ENCODE peak calls at places on chromosomes 6 and 20, in five cellular contexts. One of them, this sample, is unnamed.

GRCh38 chr6:46677314-46677654 is 10.4 kb upstream of the TDRD6 start:
- DNase-seq in breast epithelium: no peak
- DNase-seq in sigmoid colon: no peak
- DNase-seq in spleen: no peak
- DNase-seq in stomach: no peak
- DNase-seq in this sample: no peak

GRCh38 chr6:87929843-87930288 is 117.8 kb upstream of the SPACA1 start:
- DNase-seq in spleen: peak
- DNase-seq in sigmoid colon: peak
- DNase-seq in breast epithelium: peak
- DNase-seq in stomach: peak
- DNase-seq in this sample: peak

GRCh38 chr6:64224819-64225218 is 589.2 kb downstream of the PHF3 start:
- DNase-seq in sigmoid colon: no peak
- DNase-seq in stomach: no peak
- DNase-seq in spleen: no peak
- DNase-seq in breast epithelium: no peak
- DNase-seq in this sample: no peak

GRCh38 chr20:46114449-46114848 is 3.7 kb upstream of the CD40 start:
- DNase-seq in sigmoid colon: no peak
- DNase-seq in stomach: no peak
- DNase-seq in spleen: no peak
- DNase-seq in breast epithelium: no peak
- DNase-seq in this sample: no peak

GRCh38 chr20:37071481-37071911 is 24.3 kb downstream of the RBL1 start:
- DNase-seq in breast epithelium: no peak
- DNase-seq in stomach: no peak
- DNase-seq in spleen: no peak
- DNase-seq in sigmoid colon: no peak
- DNase-seq in this sample: no peak

GRCh38 chr6:143940011-143940597 is 68.0 kb downstream of the PLAGL1 start:
- DNase-seq in breast epithelium: no peak
- DNase-seq in spleen: no peak
- DNase-seq in sigmoid colon: no peak
- DNase-seq in stomach: peak
- DNase-seq in this sample: peak

GRCh38 chr20:3901028-3901746 is 12.0 kb downstream of the PANK2 start:
- DNase-seq in sigmoid colon: no peak
- DNase-seq in breast epithelium: no peak
- DNase-seq in spleen: no peak
- DNase-seq in stomach: no peak
- DNase-seq in this sample: no peak

GRCh38 chr20:43448748-43449535 is 8.8 kb upstream of the SRSF6 start:
- DNase-seq in sigmoid colon: no peak
- DNase-seq in spleen: no peak
- DNase-seq in breast epithelium: no peak
- DNase-seq in stomach: peak
- DNase-seq in this sample: peak

GRCh38 chr6:163469459-163469858 is 54.9 kb downstream of the QKI start:
- DNase-seq in spleen: no peak
- DNase-seq in stomach: no peak
- DNase-seq in breast epithelium: no peak
- DNase-seq in sigmoid colon: no peak
- DNase-seq in this sample: no peak

GRCh38 chr20:3452127-3452526 is 18.7 kb upstream of the ATRN start:
- DNase-seq in breast epithelium: no peak
- DNase-seq in stomach: no peak
- DNase-seq in sigmoid colon: no peak
- DNase-seq in spleen: no peak
- DNase-seq in this sample: no peak

GRCh38 chr20:57137676-57138075 is 128.8 kb downstream of the BMP7 start:
- DNase-seq in stomach: no peak
- DNase-seq in breast epithelium: no peak
- DNase-seq in spleen: no peak
- DNase-seq in sigmoid colon: no peak
- DNase-seq in this sample: no peak

GRCh38 chr20:24798930-24799705 is 150.0 kb upstream of the CST7 start:
- DNase-seq in sigmoid colon: no peak
- DNase-seq in breast epithelium: no peak
- DNase-seq in spleen: peak
- DNase-seq in stomach: no peak
- DNase-seq in this sample: no peak

GRCh38 chr20:13681248-13682125 is 42.8 kb upstream of the TASP1 start:
- DNase-seq in sigmoid colon: no peak
- DNase-seq in stomach: no peak
- DNase-seq in breast epithelium: no peak
- DNase-seq in spleen: no peak
- DNase-seq in this sample: no peak

GRCh38 chr6:144778773-144779531 is 493.8 kb downstream of the UTRN start:
- DNase-seq in sigmoid colon: no peak
- DNase-seq in stomach: no peak
- DNase-seq in breast epithelium: no peak
- DNase-seq in spleen: no peak
- DNase-seq in this sample: no peak

GRCh38 chr20:38970302-38970701 is 8.2 kb downstream of the DHX35 start:
- DNase-seq in breast epithelium: no peak
- DNase-seq in sigmoid colon: no peak
- DNase-seq in stomach: no peak
- DNase-seq in spleen: no peak
- DNase-seq in this sample: no peak

GRCh38 chr6:55397986-55398385 is 70.7 kb downstream of the GFRAL start:
- DNase-seq in spleen: no peak
- DNase-seq in stomach: no peak
- DNase-seq in sigmoid colon: no peak
- DNase-seq in breast epithelium: no peak
- DNase-seq in this sample: no peak

GRCh38 chr20:13772529-13772928 is 12.2 kb downstream of the ESF1 start:
- DNase-seq in sigmoid colon: no peak
- DNase-seq in breast epithelium: no peak
- DNase-seq in stomach: no peak
- DNase-seq in spleen: no peak
- DNase-seq in this sample: no peak

GRCh38 chr20:19269737-19270325 is 57.4 kb downstream of the SLC24A3 start:
- DNase-seq in stomach: no peak
- DNase-seq in spleen: no peak
- DNase-seq in sigmoid colon: no peak
- DNase-seq in breast epithelium: no peak
- DNase-seq in this sample: no peak

GRCh38 chr6:7143161-7143974 is 35.6 kb downstream of the RREB1 start:
- DNase-seq in spleen: no peak
- DNase-seq in stomach: no peak
- DNase-seq in sigmoid colon: no peak
- DNase-seq in breast epithelium: no peak
- DNase-seq in this sample: no peak

GRCh38 chr20:52924411-52925271 is 47.5 kb upstream of the TSHZ2 start:
- DNase-seq in stomach: no peak
- DNase-seq in spleen: no peak
- DNase-seq in sigmoid colon: no peak
- DNase-seq in breast epithelium: no peak
- DNase-seq in this sample: no peak

GRCh38 chr6:158040051-158040803 is 58.6 kb downstream of the SYNJ2 start:
- DNase-seq in breast epithelium: no peak
- DNase-seq in sigmoid colon: peak
- DNase-seq in stomach: no peak
- DNase-seq in spleen: no peak
- DNase-seq in this sample: no peak

GRCh38 chr6:119348308-119349040 is 1.1 kb downstream of the MAN1A1 start:
- DNase-seq in stomach: peak
- DNase-seq in sigmoid colon: peak
- DNase-seq in spleen: peak
- DNase-seq in breast epithelium: no peak
- DNase-seq in this sample: peak

GRCh38 chr20:54648421-54649142 is 173.2 kb downstream of the DOK5 start:
- DNase-seq in spleen: no peak
- DNase-seq in sigmoid colon: no peak
- DNase-seq in breast epithelium: no peak
- DNase-seq in stomach: no peak
- DNase-seq in this sample: no peak

GRCh38 chr6:170035896-170036295 is 255.0 kb downstream of the DLL1 start:
- DNase-seq in sigmoid colon: peak
- DNase-seq in breast epithelium: peak
- DNase-seq in spleen: peak
- DNase-seq in stomach: peak
- DNase-seq in this sample: peak

GRCh38 chr6:7463785-7464184 is 74.2 kb downstream of the RIOK1 start:
- DNase-seq in stomach: no peak
- DNase-seq in sigmoid colon: no peak
- DNase-seq in breast epithelium: no peak
- DNase-seq in spleen: no peak
- DNase-seq in this sample: no peak

DNA sequence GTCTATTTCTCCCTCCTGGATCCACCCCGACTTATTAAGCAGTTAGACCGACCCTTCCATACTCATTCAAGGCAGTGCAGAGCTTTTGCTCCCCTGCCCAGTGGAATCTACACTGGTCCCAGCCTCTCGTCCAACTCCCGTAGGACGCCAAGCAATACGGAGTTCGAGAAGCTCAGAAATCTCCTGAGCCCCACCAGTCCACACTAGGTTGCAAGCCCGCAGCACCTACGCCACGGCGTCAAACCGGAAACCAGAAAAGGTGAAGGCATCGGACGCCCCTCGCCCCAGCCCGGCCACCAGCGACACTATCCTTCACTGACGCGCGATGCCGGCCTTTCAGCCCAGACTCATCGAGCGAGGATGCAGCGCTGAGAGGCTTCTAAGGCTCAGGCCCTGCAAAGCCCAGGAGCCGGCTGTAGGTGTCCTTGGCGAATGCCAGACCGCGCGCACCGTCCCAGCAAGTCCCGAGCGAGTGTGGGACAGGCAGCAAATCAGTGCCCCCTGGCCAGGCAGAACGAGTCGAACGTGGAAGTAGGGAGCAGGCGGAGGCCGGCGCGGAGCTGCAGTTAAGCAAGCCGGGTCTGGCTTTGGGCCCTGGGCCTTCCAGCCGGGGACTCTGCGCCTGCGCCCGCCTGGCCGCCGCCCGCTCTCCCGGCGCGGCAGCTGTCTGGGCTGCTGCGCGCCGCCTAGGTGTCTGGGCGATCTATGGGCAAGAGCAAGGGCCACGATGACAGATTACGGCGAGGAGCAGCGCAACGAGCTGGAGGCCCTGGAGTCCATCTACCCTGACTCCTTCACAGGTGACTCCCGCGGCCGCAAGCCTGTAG is at the start of gene RWDD1:
- DNase-seq in spleen: peak
- DNase-seq in stomach: peak
- DNase-seq in sigmoid colon: peak
- DNase-seq in breast epithelium: peak
- DNase-seq in this sample: peak
- TF ChIP-seq CTCF in spleen: peak
- TF ChIP-seq CTCF in stomach: peak
- TF ChIP-seq CTCF in sigmoid colon: peak
- TF ChIP-seq CTCF in breast epithelium: peak
- TF ChIP-seq CTCF in this sample: no peak

DNA sequence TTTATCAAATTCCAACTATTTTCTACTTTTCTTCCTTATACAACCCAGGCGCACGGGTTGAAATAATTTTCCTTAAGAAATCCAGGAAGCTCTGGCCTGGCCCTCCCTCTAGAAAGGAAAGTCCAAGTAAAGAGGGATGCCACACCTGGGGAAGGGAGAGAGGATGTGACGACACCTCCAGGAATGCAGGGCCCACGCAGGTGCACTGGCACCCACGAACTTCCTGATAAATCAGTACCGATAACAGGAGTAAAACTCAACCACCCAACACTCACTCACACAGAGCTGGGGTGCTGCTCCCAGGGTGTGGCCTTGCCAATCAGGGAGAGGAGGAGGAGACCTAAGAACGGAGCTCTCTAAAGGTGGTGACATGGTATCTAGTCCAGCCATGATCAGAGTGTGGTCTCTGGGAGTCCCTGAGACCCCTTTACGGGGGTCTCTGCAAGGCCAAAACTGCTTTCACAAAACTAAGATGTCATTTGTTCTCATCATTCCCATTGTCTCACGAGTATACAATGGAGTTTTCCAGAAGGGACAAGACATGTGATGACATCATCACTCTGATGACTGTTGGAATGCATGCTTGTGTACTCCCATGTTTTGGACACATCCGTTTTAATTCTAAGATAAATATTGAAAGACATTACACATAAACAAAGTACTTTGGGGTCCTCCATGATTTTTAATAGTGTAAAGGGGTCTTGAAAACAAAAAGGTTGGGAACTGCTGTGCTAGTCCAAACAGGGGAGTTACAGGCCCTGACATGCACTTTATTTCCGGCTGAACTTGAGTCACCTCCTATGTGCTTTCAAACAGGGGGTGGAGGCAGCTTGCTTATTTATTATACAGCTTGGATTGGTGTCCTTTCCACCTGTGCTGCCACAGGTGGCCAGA is 2.2 kb upstream of the PARD6B start:
- DNase-seq in sigmoid colon: no peak
- DNase-seq in stomach: peak
- DNase-seq in breast epithelium: no peak
- DNase-seq in spleen: no peak
- DNase-seq in this sample: peak
- TF ChIP-seq POLR2AphosphoS5 in sigmoid colon: no peak
- TF ChIP-seq POLR2AphosphoS5 in stomach: no peak
- TF ChIP-seq POLR2AphosphoS5 in breast epithelium: no peak
- TF ChIP-seq POLR2AphosphoS5 in spleen: no peak
- TF ChIP-seq POLR2AphosphoS5 in this sample: peak

DNA sequence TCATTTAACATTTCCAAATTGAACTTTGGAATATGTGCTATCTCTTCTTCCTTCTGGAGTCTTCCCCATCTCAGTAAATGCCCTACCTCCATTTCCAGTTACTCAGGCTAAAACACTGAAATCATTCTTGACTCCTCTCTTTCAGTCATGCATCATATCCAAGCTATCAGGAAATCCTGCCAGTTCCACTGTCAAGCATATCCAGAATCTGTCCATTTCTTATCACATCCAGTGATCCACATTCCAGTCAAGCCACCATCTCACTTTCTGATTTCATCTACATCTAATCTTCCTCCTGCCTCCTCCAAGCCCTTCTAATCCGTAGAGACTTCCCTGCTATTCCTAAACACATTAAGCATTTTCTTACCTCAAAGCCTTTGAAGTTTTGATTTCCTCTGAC is 15.3 kb upstream of the TBC1D32 start:
- DNase-seq in spleen: no peak
- DNase-seq in sigmoid colon: no peak
- DNase-seq in breast epithelium: no peak
- DNase-seq in stomach: no peak
- DNase-seq in this sample: no peak
- H3K4me3 ChIP-seq in spleen: no peak
- H3K4me3 ChIP-seq in sigmoid colon: no peak
- H3K4me3 ChIP-seq in breast epithelium: no peak
- H3K4me3 ChIP-seq in stomach: no peak
- H3K4me3 ChIP-seq in this sample: no peak

DNA sequence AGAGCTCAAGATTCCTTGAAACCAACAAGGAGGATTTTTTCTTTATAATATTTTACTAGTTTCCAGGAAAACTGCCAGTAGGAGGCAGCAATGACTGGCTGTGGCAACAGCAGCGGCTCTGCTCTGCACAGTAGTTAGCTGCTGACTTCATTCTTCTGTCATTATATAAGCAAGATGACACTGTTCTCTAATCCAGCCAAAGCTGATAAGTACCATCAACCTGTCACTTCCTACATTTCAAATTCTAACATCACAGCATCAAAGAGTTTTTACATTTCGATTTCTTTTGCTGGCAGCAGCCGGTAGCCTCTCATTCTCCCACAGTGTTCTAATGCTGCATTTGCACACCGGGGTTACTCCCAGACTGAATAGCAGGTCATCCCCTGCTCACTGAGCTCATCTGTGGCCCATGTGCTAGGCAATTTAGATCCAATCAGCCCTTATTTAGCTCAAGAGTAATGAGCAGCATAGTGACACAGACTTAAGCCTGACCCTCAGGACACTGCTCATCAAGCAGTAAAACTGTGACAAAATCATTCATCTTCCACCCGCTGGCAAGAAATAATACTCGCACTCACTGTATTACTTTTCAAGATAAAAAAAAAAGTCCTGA is 67.8 kb downstream of the MMS22L start:
- DNase-seq in spleen: no peak
- DNase-seq in stomach: no peak
- DNase-seq in sigmoid colon: no peak
- DNase-seq in breast epithelium: no peak
- DNase-seq in this sample: no peak
- TF ChIP-seq CTCF in spleen: no peak
- TF ChIP-seq CTCF in stomach: no peak
- TF ChIP-seq CTCF in sigmoid colon: no peak
- TF ChIP-seq CTCF in breast epithelium: no peak
- TF ChIP-seq CTCF in this sample: no peak